ENCODE peak calls at places on chromosomes 3 and 15, in ten cellular contexts. One of them, this sample, is unnamed.

GRCh38 chr3:194395767-194396527 is 3.1 kb downstream of the GP5 start:
- DNase-seq in mucosa of descending colon: peak
- DNase-seq in glutamatergic neuron: no peak
- DNase-seq in adrenal gland: no peak
- DNase-seq in activated CD8-positive, alpha-beta T cell treated with anti-CD3 and anti-CD28 coated beads for 36 hours: peak
- DNase-seq in CD8-positive, alpha-beta T cell: no peak
- DNase-seq in left ventricle myocardium inferior: peak
- DNase-seq in esophagus squamous epithelium: no peak
- DNase-seq in fibroblast of mammary gland: peak
- DNase-seq in endothelial cell: no peak
- DNase-seq in this sample: no peak

GRCh38 chr3:60932669-60933068 is 318.6 kb downstream of the FHIT start:
- DNase-seq in activated CD8-positive, alpha-beta T cell treated with anti-CD3 and anti-CD28 coated beads for 36 hours: peak
- DNase-seq in mucosa of descending colon: no peak
- DNase-seq in esophagus squamous epithelium: no peak
- DNase-seq in glutamatergic neuron: no peak
- DNase-seq in endothelial cell: no peak
- DNase-seq in left ventricle myocardium inferior: no peak
- DNase-seq in fibroblast of mammary gland: peak
- DNase-seq in adrenal gland: no peak
- DNase-seq in CD8-positive, alpha-beta T cell: no peak
- DNase-seq in this sample: no peak

GRCh38 chr3:50218448-50218847 is 13.4 kb downstream of the SLC38A3 start:
- DNase-seq in endothelial cell: no peak
- DNase-seq in esophagus squamous epithelium: no peak
- DNase-seq in left ventricle myocardium inferior: no peak
- DNase-seq in CD8-positive, alpha-beta T cell: no peak
- DNase-seq in adrenal gland: no peak
- DNase-seq in fibroblast of mammary gland: no peak
- DNase-seq in mucosa of descending colon: no peak
- DNase-seq in glutamatergic neuron: no peak
- DNase-seq in activated CD8-positive, alpha-beta T cell treated with anti-CD3 and anti-CD28 coated beads for 36 hours: no peak
- DNase-seq in this sample: no peak

GRCh38 chr3:42683875-42684593 is 1.3 kb upstream of the KLHL40 start:
- DNase-seq in glutamatergic neuron: no peak
- DNase-seq in adrenal gland: peak
- DNase-seq in fibroblast of mammary gland: peak
- DNase-seq in esophagus squamous epithelium: no peak
- DNase-seq in CD8-positive, alpha-beta T cell: no peak
- DNase-seq in endothelial cell: no peak
- DNase-seq in mucosa of descending colon: peak
- DNase-seq in activated CD8-positive, alpha-beta T cell treated with anti-CD3 and anti-CD28 coated beads for 36 hours: peak
- DNase-seq in left ventricle myocardium inferior: peak
- DNase-seq in this sample: no peak

GRCh38 chr3:138984816-138985215 is 21.3 kb downstream of the PRR23A start:
- DNase-seq in CD8-positive, alpha-beta T cell: no peak
- DNase-seq in endothelial cell: no peak
- DNase-seq in activated CD8-positive, alpha-beta T cell treated with anti-CD3 and anti-CD28 coated beads for 36 hours: no peak
- DNase-seq in glutamatergic neuron: no peak
- DNase-seq in fibroblast of mammary gland: no peak
- DNase-seq in esophagus squamous epithelium: no peak
- DNase-seq in adrenal gland: no peak
- DNase-seq in mucosa of descending colon: no peak
- DNase-seq in left ventricle myocardium inferior: no peak
- DNase-seq in this sample: no peak

GRCh38 chr3:64437126-64437525 is 211.9 kb upstream of the PRICKLE2 start:
- DNase-seq in glutamatergic neuron: no peak
- DNase-seq in activated CD8-positive, alpha-beta T cell treated with anti-CD3 and anti-CD28 coated beads for 36 hours: no peak
- DNase-seq in adrenal gland: no peak
- DNase-seq in CD8-positive, alpha-beta T cell: no peak
- DNase-seq in left ventricle myocardium inferior: no peak
- DNase-seq in esophagus squamous epithelium: no peak
- DNase-seq in fibroblast of mammary gland: no peak
- DNase-seq in mucosa of descending colon: no peak
- DNase-seq in endothelial cell: no peak
- DNase-seq in this sample: no peak

GRCh38 chr3:174937488-174937887 is 78.4 kb downstream of the NAALADL2 start:
- DNase-seq in activated CD8-positive, alpha-beta T cell treated with anti-CD3 and anti-CD28 coated beads for 36 hours: no peak
- DNase-seq in esophagus squamous epithelium: no peak
- DNase-seq in mucosa of descending colon: no peak
- DNase-seq in fibroblast of mammary gland: peak
- DNase-seq in CD8-positive, alpha-beta T cell: no peak
- DNase-seq in adrenal gland: no peak
- DNase-seq in endothelial cell: no peak
- DNase-seq in glutamatergic neuron: no peak
- DNase-seq in left ventricle myocardium inferior: no peak
- DNase-seq in this sample: no peak

GRCh38 chr3:112109313-112109712 is 23.1 kb downstream of the C3orf52 start:
- DNase-seq in activated CD8-positive, alpha-beta T cell treated with anti-CD3 and anti-CD28 coated beads for 36 hours: no peak
- DNase-seq in CD8-positive, alpha-beta T cell: no peak
- DNase-seq in endothelial cell: no peak
- DNase-seq in mucosa of descending colon: no peak
- DNase-seq in adrenal gland: no peak
- DNase-seq in left ventricle myocardium inferior: no peak
- DNase-seq in esophagus squamous epithelium: no peak
- DNase-seq in glutamatergic neuron: no peak
- DNase-seq in fibroblast of mammary gland: no peak
- DNase-seq in this sample: no peak

GRCh38 chr3:172982731-172983364 is 158.2 kb downstream of the SPATA16 start:
- DNase-seq in adrenal gland: no peak
- DNase-seq in mucosa of descending colon: no peak
- DNase-seq in fibroblast of mammary gland: no peak
- DNase-seq in left ventricle myocardium inferior: no peak
- DNase-seq in activated CD8-positive, alpha-beta T cell treated with anti-CD3 and anti-CD28 coated beads for 36 hours: no peak
- DNase-seq in endothelial cell: no peak
- DNase-seq in esophagus squamous epithelium: no peak
- DNase-seq in CD8-positive, alpha-beta T cell: no peak
- DNase-seq in glutamatergic neuron: no peak
- DNase-seq in this sample: no peak
- TF ChIP-seq CTCF in adrenal gland: peak
- TF ChIP-seq CTCF in mucosa of descending colon: no peak
- TF ChIP-seq CTCF in fibroblast of mammary gland: no peak
- TF ChIP-seq CTCF in left ventricle myocardium inferior: peak
- TF ChIP-seq CTCF in activated CD8-positive, alpha-beta T cell treated with anti-CD3 and anti-CD28 coated beads for 36 hours: no peak
- TF ChIP-seq CTCF in endothelial cell: peak
- TF ChIP-seq CTCF in esophagus squamous epithelium: no peak
- TF ChIP-seq CTCF in CD8-positive, alpha-beta T cell: no peak
- TF ChIP-seq CTCF in glutamatergic neuron: no peak
- TF ChIP-seq CTCF in this sample: peak

GRCh38 chr15:55196011-55196410 is 730 bp downstream of the RSL24D1 start:
- DNase-seq in esophagus squamous epithelium: no peak
- DNase-seq in endothelial cell: no peak
- DNase-seq in left ventricle myocardium inferior: no peak
- DNase-seq in glutamatergic neuron: no peak
- DNase-seq in activated CD8-positive, alpha-beta T cell treated with anti-CD3 and anti-CD28 coated beads for 36 hours: no peak
- DNase-seq in fibroblast of mammary gland: no peak
- DNase-seq in CD8-positive, alpha-beta T cell: no peak
- DNase-seq in mucosa of descending colon: no peak
- DNase-seq in adrenal gland: no peak
- DNase-seq in this sample: no peak

GRCh38 chr15:55197719-55198118 is 978 bp upstream of the RSL24D1 start:
- DNase-seq in esophagus squamous epithelium: no peak
- DNase-seq in activated CD8-positive, alpha-beta T cell treated with anti-CD3 and anti-CD28 coated beads for 36 hours: no peak
- DNase-seq in CD8-positive, alpha-beta T cell: no peak
- DNase-seq in left ventricle myocardium inferior: no peak
- DNase-seq in fibroblast of mammary gland: no peak
- DNase-seq in adrenal gland: no peak
- DNase-seq in glutamatergic neuron: no peak
- DNase-seq in mucosa of descending colon: no peak
- DNase-seq in endothelial cell: no peak
- DNase-seq in this sample: no peak

GRCh38 chr15:55198706-55199105 is 2.0 kb upstream of the RSL24D1 start:
- DNase-seq in left ventricle myocardium inferior: no peak
- DNase-seq in mucosa of descending colon: no peak
- DNase-seq in esophagus squamous epithelium: no peak
- DNase-seq in activated CD8-positive, alpha-beta T cell treated with anti-CD3 and anti-CD28 coated beads for 36 hours: no peak
- DNase-seq in CD8-positive, alpha-beta T cell: no peak
- DNase-seq in endothelial cell: no peak
- DNase-seq in adrenal gland: no peak
- DNase-seq in glutamatergic neuron: no peak
- DNase-seq in fibroblast of mammary gland: no peak
- DNase-seq in this sample: no peak

GRCh38 chr15:55197362-55197705 is 593 bp upstream of the RSL24D1 start:
- DNase-seq in adrenal gland: no peak
- DNase-seq in mucosa of descending colon: no peak
- DNase-seq in activated CD8-positive, alpha-beta T cell treated with anti-CD3 and anti-CD28 coated beads for 36 hours: no peak
- DNase-seq in fibroblast of mammary gland: no peak
- DNase-seq in glutamatergic neuron: no peak
- DNase-seq in CD8-positive, alpha-beta T cell: no peak
- DNase-seq in left ventricle myocardium inferior: no peak
- DNase-seq in esophagus squamous epithelium: no peak
- DNase-seq in endothelial cell: no peak
- DNase-seq in this sample: no peak

DNA sequence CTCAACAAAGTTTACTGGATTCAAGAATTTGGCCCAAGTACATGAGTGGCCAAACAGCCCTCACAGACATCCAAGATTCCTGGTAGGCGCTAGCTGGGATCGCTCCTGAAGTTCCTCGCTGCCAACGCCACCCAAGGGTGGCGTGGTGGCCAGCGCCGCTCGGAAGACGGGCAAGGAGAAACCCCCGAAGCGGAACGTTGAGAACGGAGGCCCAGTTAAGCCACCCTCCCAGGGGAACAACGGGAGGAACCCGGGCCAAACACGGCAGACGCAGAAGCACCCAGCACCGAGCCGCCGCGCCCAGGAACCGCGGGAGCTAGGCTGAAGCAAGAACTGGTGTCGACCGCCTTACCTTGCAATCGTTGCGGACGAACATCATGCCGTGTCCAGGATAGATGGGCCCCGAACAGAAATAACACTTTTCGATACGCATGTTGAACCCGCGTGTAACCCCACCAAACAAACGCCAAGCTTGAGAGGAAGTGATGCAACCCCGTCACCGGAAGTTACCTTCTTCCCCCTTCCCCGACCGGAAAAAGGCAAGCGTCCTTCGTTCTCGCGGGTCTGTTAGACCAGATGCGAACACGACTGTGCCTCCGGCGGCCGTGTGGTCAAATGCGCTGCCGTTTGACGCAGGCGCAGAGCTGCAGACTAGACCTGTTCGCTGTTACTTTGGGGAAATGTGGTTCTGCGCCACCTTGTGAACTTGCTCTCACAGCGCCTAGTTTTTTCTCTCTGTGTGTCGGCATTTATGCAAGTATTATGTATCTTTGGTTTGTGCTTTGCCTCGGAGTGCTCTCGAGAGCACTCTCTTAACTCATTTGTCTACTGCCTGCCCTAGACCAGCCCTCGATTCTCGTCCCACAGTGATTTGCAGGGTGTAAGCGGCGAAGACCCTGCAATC is at the start of gene RSL24D1:
- DNase-seq in adrenal gland: peak
- DNase-seq in fibroblast of mammary gland: peak
- DNase-seq in mucosa of descending colon: peak
- DNase-seq in glutamatergic neuron: peak
- DNase-seq in activated CD8-positive, alpha-beta T cell treated with anti-CD3 and anti-CD28 coated beads for 36 hours: peak
- DNase-seq in left ventricle myocardium inferior: peak
- DNase-seq in esophagus squamous epithelium: peak
- DNase-seq in CD8-positive, alpha-beta T cell: peak
- DNase-seq in endothelial cell: peak
- DNase-seq in this sample: peak
- TF ChIP-seq CTCF in adrenal gland: peak
- TF ChIP-seq CTCF in fibroblast of mammary gland: peak
- TF ChIP-seq CTCF in mucosa of descending colon: peak
- TF ChIP-seq CTCF in glutamatergic neuron: no peak
- TF ChIP-seq CTCF in activated CD8-positive, alpha-beta T cell treated with anti-CD3 and anti-CD28 coated beads for 36 hours: peak
- TF ChIP-seq CTCF in left ventricle myocardium inferior: peak
- TF ChIP-seq CTCF in esophagus squamous epithelium: peak
- TF ChIP-seq CTCF in CD8-positive, alpha-beta T cell: no peak
- TF ChIP-seq CTCF in endothelial cell: peak
- TF ChIP-seq CTCF in this sample: peak

GRCh38 chr3:117277816-117278215 is 568.2 kb downstream of the TUSC7 start:
- DNase-seq in esophagus squamous epithelium: no peak
- DNase-seq in fibroblast of mammary gland: no peak
- DNase-seq in mucosa of descending colon: no peak
- DNase-seq in CD8-positive, alpha-beta T cell: no peak
- DNase-seq in endothelial cell: no peak
- DNase-seq in left ventricle myocardium inferior: no peak
- DNase-seq in adrenal gland: no peak
- DNase-seq in activated CD8-positive, alpha-beta T cell treated with anti-CD3 and anti-CD28 coated beads for 36 hours: no peak
- DNase-seq in glutamatergic neuron: no peak
- DNase-seq in this sample: no peak

GRCh38 chr3:117281371-117281770 is 571.8 kb downstream of the TUSC7 start:
- DNase-seq in fibroblast of mammary gland: peak
- DNase-seq in esophagus squamous epithelium: no peak
- DNase-seq in left ventricle myocardium inferior: no peak
- DNase-seq in CD8-positive, alpha-beta T cell: no peak
- DNase-seq in mucosa of descending colon: no peak
- DNase-seq in activated CD8-positive, alpha-beta T cell treated with anti-CD3 and anti-CD28 coated beads for 36 hours: no peak
- DNase-seq in endothelial cell: no peak
- DNase-seq in adrenal gland: no peak
- DNase-seq in glutamatergic neuron: no peak
- DNase-seq in this sample: no peak

GRCh38 chr3:117272876-117273523 is 563.4 kb downstream of the TUSC7 start:
- DNase-seq in glutamatergic neuron: no peak
- DNase-seq in esophagus squamous epithelium: no peak
- DNase-seq in activated CD8-positive, alpha-beta T cell treated with anti-CD3 and anti-CD28 coated beads for 36 hours: no peak
- DNase-seq in endothelial cell: no peak
- DNase-seq in left ventricle myocardium inferior: no peak
- DNase-seq in mucosa of descending colon: no peak
- DNase-seq in adrenal gland: no peak
- DNase-seq in fibroblast of mammary gland: no peak
- DNase-seq in CD8-positive, alpha-beta T cell: no peak
- DNase-seq in this sample: no peak

GRCh38 chr3:117282506-117282905 is 572.9 kb downstream of the TUSC7 start:
- DNase-seq in fibroblast of mammary gland: no peak
- DNase-seq in esophagus squamous epithelium: no peak
- DNase-seq in CD8-positive, alpha-beta T cell: no peak
- DNase-seq in endothelial cell: no peak
- DNase-seq in activated CD8-positive, alpha-beta T cell treated with anti-CD3 and anti-CD28 coated beads for 36 hours: no peak
- DNase-seq in left ventricle myocardium inferior: no peak
- DNase-seq in mucosa of descending colon: no peak
- DNase-seq in glutamatergic neuron: peak
- DNase-seq in adrenal gland: no peak
- DNase-seq in this sample: no peak

GRCh38 chr3:117278424-117279190 is 569.0 kb downstream of the TUSC7 start:
- DNase-seq in glutamatergic neuron: no peak
- DNase-seq in activated CD8-positive, alpha-beta T cell treated with anti-CD3 and anti-CD28 coated beads for 36 hours: no peak
- DNase-seq in fibroblast of mammary gland: peak
- DNase-seq in mucosa of descending colon: peak
- DNase-seq in left ventricle myocardium inferior: no peak
- DNase-seq in adrenal gland: peak
- DNase-seq in CD8-positive, alpha-beta T cell: no peak
- DNase-seq in esophagus squamous epithelium: no peak
- DNase-seq in endothelial cell: no peak
- DNase-seq in this sample: no peak
- TF ChIP-seq CTCF in glutamatergic neuron: no peak
- TF ChIP-seq CTCF in activated CD8-positive, alpha-beta T cell treated with anti-CD3 and anti-CD28 coated beads for 36 hours: no peak
- TF ChIP-seq CTCF in fibroblast of mammary gland: no peak
- TF ChIP-seq CTCF in mucosa of descending colon: no peak
- TF ChIP-seq CTCF in left ventricle myocardium inferior: no peak
- TF ChIP-seq CTCF in adrenal gland: no peak
- TF ChIP-seq CTCF in CD8-positive, alpha-beta T cell: no peak
- TF ChIP-seq CTCF in esophagus squamous epithelium: no peak
- TF ChIP-seq CTCF in endothelial cell: no peak
- TF ChIP-seq CTCF in this sample: no peak

DNA sequence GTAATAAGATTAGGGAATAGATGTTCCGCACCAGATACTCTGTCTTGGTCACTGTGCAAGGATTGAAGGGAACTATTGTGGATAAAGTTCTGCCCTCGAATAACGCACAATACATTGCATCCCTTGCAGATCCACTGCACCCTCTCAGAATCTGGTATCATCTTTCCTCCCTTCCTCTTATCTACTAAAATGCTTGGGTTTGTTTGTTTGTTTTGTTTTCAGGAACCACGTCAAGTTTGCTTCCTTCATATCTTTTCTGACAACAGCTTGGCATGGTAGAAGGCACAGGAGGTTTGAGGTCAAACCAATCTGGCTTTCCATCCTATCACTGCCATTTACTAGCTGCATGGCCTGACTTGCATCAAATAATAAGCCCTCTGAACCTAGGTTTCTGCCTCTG is 2.0 kb upstream of the FSTL1 start:
- DNase-seq in fibroblast of mammary gland: no peak
- DNase-seq in mucosa of descending colon: no peak
- DNase-seq in activated CD8-positive, alpha-beta T cell treated with anti-CD3 and anti-CD28 coated beads for 36 hours: no peak
- DNase-seq in adrenal gland: no peak
- DNase-seq in esophagus squamous epithelium: no peak
- DNase-seq in glutamatergic neuron: no peak
- DNase-seq in CD8-positive, alpha-beta T cell: no peak
- DNase-seq in left ventricle myocardium inferior: no peak
- DNase-seq in endothelial cell: no peak
- DNase-seq in this sample: no peak
- TF ChIP-seq CTCF in fibroblast of mammary gland: no peak
- TF ChIP-seq CTCF in mucosa of descending colon: no peak
- TF ChIP-seq CTCF in activated CD8-positive, alpha-beta T cell treated with anti-CD3 and anti-CD28 coated beads for 36 hours: no peak
- TF ChIP-seq CTCF in adrenal gland: no peak
- TF ChIP-seq CTCF in esophagus squamous epithelium: no peak
- TF ChIP-seq CTCF in glutamatergic neuron: no peak
- TF ChIP-seq CTCF in CD8-positive, alpha-beta T cell: no peak
- TF ChIP-seq CTCF in left ventricle myocardium inferior: no peak
- TF ChIP-seq CTCF in endothelial cell: no peak
- TF ChIP-seq CTCF in this sample: no peak

This sample was measured in D721Med.